ENCODE peak calls at places on chromosomes 3 and 15, in four cellular contexts. Z is stomach, W is HCT116, C is Panc1. T is an unnamed sample.

GRCh38 chr3:46264002-46264401 is 21.7 kb downstream of the CCR3 start:
- DNase-seq in Z (no peak), W (no peak), C (no peak), T (no peak)

GRCh38 chr3:47251689-47252088 is 30.9 kb downstream of the KIF9 start:
- DNase-seq in Z (no peak), W (no peak), C (no peak), T (no peak)

GRCh38 chr3:36800533-36801116 is 36.3 kb upstream of the DCLK3 start:
- DNase-seq in Z (no peak), W (no peak), C (no peak), T (no peak)

GRCh38 chr3:52086939-52087675 is 30.7 kb upstream of the DUSP7 start:
- DNase-seq in Z (no peak), W (no peak), C (no peak), T (no peak)

GRCh38 chr3:153614131-153614530 is 452.1 kb downstream of the RAP2B start:
- DNase-seq in Z (no peak), W (no peak), C (no peak), T (no peak)

GRCh38 chr3:108548304-108548703 is 37.9 kb upstream of the MYH15 start:
- DNase-seq in Z (no peak), W (no peak), C (no peak), T (no peak)

GRCh38 chr3:54951405-54951804 is 23.5 kb upstream of the LRTM1 start:
- DNase-seq in Z (peak; percentile 37), W (no peak), C (no peak), T (peak; percentile 38)

GRCh38 chr3:50318615-50319014 is 3.9 kb downstream of the HYAL2 start:
- DNase-seq in Z (no peak), W (no peak), C (no peak), T (no peak)

GRCh38 chr15:87816811-87817210 is 439.7 kb downstream of the NTRK3 start:
- DNase-seq in Z (no peak), W (no peak), C (peak; percentile 2), T (no peak)

GRCh38 chr3:33115024-33115768 is 1.4 kb downstream of the CRTAP start:
- DNase-seq in Z (peak; percentile 51), W (peak; percentile 40), C (no peak), T (peak; percentile 74)

GRCh38 chr3:33117461-33117860 is 3.6 kb downstream of the CRTAP start:
- DNase-seq in Z (no peak), W (no peak), C (no peak), T (no peak)

GRCh38 chr3:33111581-33111980 is 2.2 kb upstream of the CRTAP start:
- DNase-seq in Z (no peak), W (no peak), C (no peak), T (no peak)

GRCh38 chr3:33114622-33115023 is 809 bp downstream of the CRTAP start:
- DNase-seq in Z (no peak), W (no peak), C (no peak), T (no peak)

GRCh38 chr3:33113772-33114621 is at the start of gene CRTAP:
- DNase-seq in Z (peak; percentile 98), W (peak; percentile 88), C (no peak), T (peak; percentile 96)
- TF ChIP-seq POLR2AphosphoS5 in Z (peak; percentile 79), W (peak; percentile 68), C (peak; percentile 7), T (peak; percentile 40)

GRCh38 chr15:90219421-90220141 is 14.2 kb downstream of the CIB1 start:
- DNase-seq in Z (no peak), W (no peak), C (no peak), T (no peak)
- TF ChIP-seq POLR2AphosphoS5 in Z (no peak), W (peak; percentile 26), C (peak; percentile 82), T (no peak)

GRCh38 chr3:150329408-150329807 is 78.7 kb upstream of the TSC22D2 start:
- DNase-seq in Z (no peak), W (no peak), C (no peak), T (no peak)

GRCh38 chr3:150333482-150333881 is 74.6 kb upstream of the TSC22D2 start:
- DNase-seq in Z (no peak), W (no peak), C (no peak), T (no peak)

GRCh38 chr3:150330872-150331271 is 77.2 kb upstream of the TSC22D2 start:
- DNase-seq in Z (no peak), W (no peak), C (no peak), T (no peak)

GRCh38 chr3:150330174-150330573 is 77.9 kb upstream of the TSC22D2 start:
- DNase-seq in Z (no peak), W (no peak), C (no peak), T (no peak)

GRCh38 chr3:150331978-150332568 is 76.0 kb upstream of the TSC22D2 start:
- DNase-seq in Z (no peak), W (no peak), C (no peak), T (no peak)
- TF ChIP-seq POLR2AphosphoS5 in Z (no peak), W (no peak), C (no peak), T (no peak)

GRCh38 chr3:43185656-43186375 is 79.9 kb upstream of the POMGNT2 start:
- DNase-seq in Z (no peak), W (no peak), C (no peak), T (no peak)
- TF ChIP-seq POLR2AphosphoS5 in Z (no peak), W (no peak), C (no peak), T (no peak)

GRCh38 chr3:33278106-33278672 is 947 bp downstream of the FBXL2 start:
- DNase-seq in Z (no peak), W (no peak), C (no peak), T (no peak)
- TF ChIP-seq POLR2AphosphoS5 in Z (no peak), W (no peak), C (no peak), T (no peak)

DNA sequence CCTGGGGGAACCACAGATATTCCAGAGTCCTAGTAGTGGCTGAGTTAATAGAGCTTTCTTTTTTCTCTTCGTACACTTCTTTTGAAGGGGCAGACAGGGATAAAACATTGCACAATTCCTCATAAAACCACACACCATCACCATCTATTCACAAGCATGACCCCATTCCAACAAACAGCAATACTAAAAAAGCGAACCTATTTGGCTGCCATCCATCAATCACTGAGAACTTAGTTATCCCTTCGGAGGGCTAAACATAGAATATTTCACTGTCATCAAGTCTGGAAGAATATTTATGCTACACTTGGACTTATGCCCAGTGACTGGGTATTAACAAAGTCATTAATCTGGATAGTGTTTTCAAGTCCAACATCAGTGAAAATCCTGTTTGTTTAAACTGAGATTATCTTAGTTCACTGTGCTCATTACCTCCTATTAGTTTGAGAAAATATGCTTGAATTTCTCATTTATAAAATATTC is 80.3 kb upstream of the PRTG start:
- DNase-seq in Z (no peak), W (no peak), C (no peak), T (no peak)
- TF ChIP-seq POLR2AphosphoS5 in Z (no peak), W (no peak), C (no peak), T (no peak)

T was measured in prostate gland.